ENCODE peak calls at places on chromosomes 5 and 9, in nine cellular contexts. One of them, this sample, is unnamed.

GRCh38 chr9:124392855-124393460 is 22.3 kb downstream of the PSMB7 start:
- DNase-seq in mucosa of descending colon: no peak
- DNase-seq in colonic mucosa: no peak
- DNase-seq in GM23338: peak; percentile 74
- DNase-seq in thoracic aorta: no peak
- DNase-seq in heart left ventricle: no peak
- DNase-seq in lower lobe of right lung: no peak
- DNase-seq in cardiac muscle cell: peak; percentile 42
- DNase-seq in GM23248: peak; percentile 96
- DNase-seq in this sample: no peak

GRCh38 chr5:674630-675011 is 18.5 kb downstream of the TPPP start:
- DNase-seq in heart left ventricle: no peak
- DNase-seq in GM23338: no peak
- DNase-seq in mucosa of descending colon: no peak
- DNase-seq in colonic mucosa: peak; percentile 16
- DNase-seq in thoracic aorta: no peak
- DNase-seq in lower lobe of right lung: no peak
- DNase-seq in cardiac muscle cell: no peak
- DNase-seq in GM23248: peak; percentile 25
- DNase-seq in this sample: peak; percentile 45

GRCh38 chr5:141507387-141508091 is 18.7 kb downstream of the PCDHGC5 start:
- DNase-seq in mucosa of descending colon: peak; percentile 61
- DNase-seq in heart left ventricle: peak; percentile 75
- DNase-seq in colonic mucosa: no peak
- DNase-seq in thoracic aorta: no peak
- DNase-seq in GM23248: peak; percentile 91
- DNase-seq in GM23338: no peak
- DNase-seq in cardiac muscle cell: peak; percentile 37
- DNase-seq in lower lobe of right lung: no peak
- DNase-seq in this sample: no peak

GRCh38 chr5:168851902-168852321 is 272.7 kb upstream of the PANK3 start:
- DNase-seq in GM23338: no peak
- DNase-seq in thoracic aorta: no peak
- DNase-seq in heart left ventricle: no peak
- DNase-seq in GM23248: no peak
- DNase-seq in colonic mucosa: no peak
- DNase-seq in cardiac muscle cell: no peak
- DNase-seq in lower lobe of right lung: no peak
- DNase-seq in mucosa of descending colon: no peak
- DNase-seq in this sample: no peak

GRCh38 chr9:106921341-106921899 is 58.5 kb downstream of the ZNF462 start:
- DNase-seq in cardiac muscle cell: peak; percentile 92
- DNase-seq in heart left ventricle: no peak
- DNase-seq in thoracic aorta: no peak
- DNase-seq in mucosa of descending colon: no peak
- DNase-seq in lower lobe of right lung: no peak
- DNase-seq in GM23248: peak; percentile 59
- DNase-seq in GM23338: peak; percentile 21
- DNase-seq in colonic mucosa: peak; percentile 47
- DNase-seq in this sample: no peak

GRCh38 chr5:60196382-60197113 is 303.0 kb upstream of the PDE4D start:
- DNase-seq in heart left ventricle: no peak
- DNase-seq in colonic mucosa: no peak
- DNase-seq in GM23248: peak; percentile 90
- DNase-seq in mucosa of descending colon: no peak
- DNase-seq in thoracic aorta: no peak
- DNase-seq in cardiac muscle cell: no peak
- DNase-seq in lower lobe of right lung: no peak
- DNase-seq in GM23338: no peak
- DNase-seq in this sample: no peak

GRCh38 chr5:57494104-57495098 is 11.8 kb upstream of the ACTBL2 start:
- DNase-seq in lower lobe of right lung: peak; percentile 74
- DNase-seq in colonic mucosa: peak; percentile 40
- DNase-seq in heart left ventricle: peak; percentile 69
- DNase-seq in mucosa of descending colon: no peak
- DNase-seq in cardiac muscle cell: peak; percentile 32
- DNase-seq in thoracic aorta: peak; percentile 46
- DNase-seq in GM23248: peak; percentile 98
- DNase-seq in GM23338: no peak
- DNase-seq in this sample: no peak

GRCh38 chr9:108297025-108297424 is 558.8 kb downstream of the ACTL7B start:
- DNase-seq in thoracic aorta: no peak
- DNase-seq in cardiac muscle cell: no peak
- DNase-seq in colonic mucosa: no peak
- DNase-seq in lower lobe of right lung: peak; percentile 55
- DNase-seq in GM23338: no peak
- DNase-seq in mucosa of descending colon: no peak
- DNase-seq in GM23248: peak; percentile 92
- DNase-seq in heart left ventricle: no peak
- DNase-seq in this sample: peak; percentile 43

DNA sequence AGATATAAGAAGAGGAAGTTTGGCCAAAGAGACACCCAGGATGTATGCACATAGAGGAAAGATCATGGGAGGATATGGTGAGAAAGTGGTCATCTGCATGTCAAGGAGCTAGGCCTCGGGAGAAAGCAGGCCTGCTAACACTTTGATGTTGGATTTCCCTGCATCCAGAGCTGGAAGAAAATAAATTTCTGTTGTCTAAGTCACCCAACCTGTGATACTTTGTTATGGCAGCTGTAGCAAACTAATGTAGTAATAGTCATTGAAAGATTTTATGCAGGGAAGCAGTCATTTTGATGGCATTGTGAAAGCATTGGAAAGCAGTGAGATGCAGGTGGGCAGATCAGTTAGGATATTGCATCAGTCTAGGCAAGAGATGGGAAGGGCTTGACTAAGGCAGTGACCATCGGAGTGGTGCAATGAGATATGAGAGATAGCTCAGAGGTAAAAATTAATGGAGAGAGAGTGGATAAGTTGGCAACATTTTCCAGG is 24.5 kb upstream of the FOCAD start:
- DNase-seq in GM23248: no peak
- DNase-seq in cardiac muscle cell: no peak
- DNase-seq in heart left ventricle: no peak
- DNase-seq in mucosa of descending colon: no peak
- DNase-seq in GM23338: no peak
- DNase-seq in thoracic aorta: no peak
- DNase-seq in colonic mucosa: no peak
- DNase-seq in lower lobe of right lung: no peak
- DNase-seq in this sample: no peak
- H3K4me3 ChIP-seq in GM23248: peak overlapping the region; percentile 99
- H3K4me3 ChIP-seq in cardiac muscle cell: peak overlapping the region; percentile 52
- H3K4me3 ChIP-seq in heart left ventricle: no peak overlapping the region
- H3K4me3 ChIP-seq in mucosa of descending colon: no peak overlapping the region
- H3K4me3 ChIP-seq in GM23338: peak overlapping the region; percentile 85
- H3K4me3 ChIP-seq in thoracic aorta: no peak overlapping the region
- H3K4me3 ChIP-seq in colonic mucosa: no peak overlapping the region
- H3K4me3 ChIP-seq in lower lobe of right lung: peak overlapping the region; percentile 61
- H3K4me3 ChIP-seq in this sample: peak overlapping the region; percentile 52

GRCh38 chr5:116506448-116506847 is 68.2 kb downstream of the SEMA6A start:
- DNase-seq in mucosa of descending colon: no peak
- DNase-seq in colonic mucosa: no peak
- DNase-seq in cardiac muscle cell: no peak
- DNase-seq in GM23338: no peak
- DNase-seq in lower lobe of right lung: no peak
- DNase-seq in GM23248: no peak
- DNase-seq in thoracic aorta: no peak
- DNase-seq in heart left ventricle: no peak
- DNase-seq in this sample: no peak

GRCh38 chr5:116507051-116507537 is 67.5 kb downstream of the SEMA6A start:
- DNase-seq in thoracic aorta: no peak
- DNase-seq in cardiac muscle cell: no peak
- DNase-seq in lower lobe of right lung: no peak
- DNase-seq in GM23248: peak; percentile 47
- DNase-seq in mucosa of descending colon: no peak
- DNase-seq in heart left ventricle: no peak
- DNase-seq in colonic mucosa: no peak
- DNase-seq in GM23338: no peak
- DNase-seq in this sample: no peak

GRCh38 chr5:116509483-116510244 is 65.0 kb downstream of the SEMA6A start:
- DNase-seq in thoracic aorta: no peak
- DNase-seq in colonic mucosa: no peak
- DNase-seq in GM23248: no peak
- DNase-seq in mucosa of descending colon: no peak
- DNase-seq in lower lobe of right lung: no peak
- DNase-seq in cardiac muscle cell: no peak
- DNase-seq in GM23338: peak; percentile 59
- DNase-seq in heart left ventricle: no peak
- DNase-seq in this sample: no peak

GRCh38 chr5:116508835-116509234 is 65.8 kb downstream of the SEMA6A start:
- DNase-seq in heart left ventricle: no peak
- DNase-seq in thoracic aorta: no peak
- DNase-seq in lower lobe of right lung: no peak
- DNase-seq in colonic mucosa: no peak
- DNase-seq in mucosa of descending colon: no peak
- DNase-seq in GM23338: no peak
- DNase-seq in GM23248: no peak
- DNase-seq in cardiac muscle cell: no peak
- DNase-seq in this sample: no peak

DNA sequence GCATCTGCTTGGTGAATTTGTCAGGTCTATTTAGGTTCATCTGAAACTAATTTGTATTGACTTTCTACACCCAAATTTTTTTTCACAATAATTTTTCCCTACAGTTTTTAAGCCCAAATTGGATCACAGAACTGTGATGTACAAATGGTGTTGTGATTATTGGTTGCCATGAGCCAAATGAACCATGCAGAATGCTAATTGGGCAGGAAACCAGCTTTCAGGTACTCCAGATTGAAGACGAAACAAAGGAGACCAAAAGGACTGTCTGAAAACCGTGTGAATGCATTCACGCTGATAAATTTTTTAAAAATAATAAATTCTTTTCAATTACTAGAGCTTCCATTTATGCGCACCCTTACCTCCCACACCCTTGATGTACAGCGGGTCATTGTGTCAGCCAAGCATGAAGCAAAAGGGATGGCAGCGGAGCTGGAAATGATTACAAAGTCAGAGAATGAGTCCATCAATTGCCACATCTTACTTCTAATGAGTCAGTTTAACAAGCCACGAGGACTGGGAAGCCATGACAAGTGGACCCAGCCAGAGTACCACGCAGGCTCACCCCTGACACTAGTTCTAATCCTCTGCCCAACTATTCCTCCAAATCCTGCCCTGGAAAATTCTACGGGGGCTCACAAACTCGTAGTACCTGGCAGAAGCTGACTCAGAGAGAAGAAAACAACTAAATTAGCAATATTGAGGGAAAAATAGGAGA is 66.5 kb downstream of the SEMA6A start:
- DNase-seq in colonic mucosa: no peak
- DNase-seq in GM23248: peak; percentile 45
- DNase-seq in heart left ventricle: no peak
- DNase-seq in mucosa of descending colon: no peak
- DNase-seq in GM23338: no peak
- DNase-seq in thoracic aorta: no peak
- DNase-seq in lower lobe of right lung: no peak
- DNase-seq in cardiac muscle cell: no peak
- DNase-seq in this sample: no peak
- H3K4me1 ChIP-seq in colonic mucosa: no peaks in the 10 kb centered on the region
- H3K4me1 ChIP-seq in GM23248: no peaks in the 10 kb centered on the region
- H3K4me1 ChIP-seq in heart left ventricle: no peaks in the 10 kb centered on the region
- H3K4me1 ChIP-seq in mucosa of descending colon: peaks cover 3% of the 10 kb centered on the region
- H3K4me1 ChIP-seq in GM23338: peaks cover 98% of the 10 kb centered on the region
- H3K4me1 ChIP-seq in thoracic aorta: peaks cover 10% of the 10 kb centered on the region
- H3K4me1 ChIP-seq in lower lobe of right lung: peaks cover 15% of the 10 kb centered on the region
- H3K4me1 ChIP-seq in cardiac muscle cell: peaks cover 31% of the 10 kb centered on the region
- H3K4me1 ChIP-seq in this sample: no peaks in the 10 kb centered on the region

GRCh38 chr9:132381966-132382541 is 24.6 kb downstream of the TTF1 start:
- DNase-seq in mucosa of descending colon: no peak
- DNase-seq in lower lobe of right lung: no peak
- DNase-seq in heart left ventricle: no peak
- DNase-seq in colonic mucosa: no peak
- DNase-seq in cardiac muscle cell: no peak
- DNase-seq in thoracic aorta: no peak
- DNase-seq in GM23248: no peak
- DNase-seq in GM23338: no peak
- DNase-seq in this sample: no peak

GRCh38 chr9:132383462-132383883 is 23.2 kb downstream of the TTF1 start:
- DNase-seq in GM23338: no peak
- DNase-seq in heart left ventricle: no peak
- DNase-seq in GM23248: no peak
- DNase-seq in colonic mucosa: no peak
- DNase-seq in lower lobe of right lung: no peak
- DNase-seq in thoracic aorta: no peak
- DNase-seq in mucosa of descending colon: no peak
- DNase-seq in cardiac muscle cell: no peak
- DNase-seq in this sample: no peak

DNA sequence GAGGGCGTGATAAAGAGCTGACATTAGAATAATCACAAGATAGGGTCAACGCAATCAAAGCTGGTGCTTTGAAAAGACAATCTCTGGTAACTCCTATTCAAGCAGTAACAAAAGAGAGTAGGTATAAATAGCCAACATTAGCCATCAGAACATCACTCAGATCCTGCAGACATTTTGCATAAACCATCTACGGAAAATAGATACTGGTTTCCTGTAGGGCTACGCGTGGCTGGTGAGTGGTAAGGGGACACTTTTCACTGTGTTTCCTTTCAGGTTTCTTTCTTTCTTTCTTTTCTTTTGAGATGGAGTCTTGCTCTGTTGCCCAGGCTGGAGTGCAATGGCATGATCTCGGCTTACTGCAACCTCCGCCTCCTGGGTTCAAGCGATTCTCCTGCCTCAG is 22.3 kb downstream of the TTF1 start:
- DNase-seq in cardiac muscle cell: no peak
- DNase-seq in mucosa of descending colon: no peak
- DNase-seq in lower lobe of right lung: no peak
- DNase-seq in colonic mucosa: no peak
- DNase-seq in GM23338: no peak
- DNase-seq in heart left ventricle: no peak
- DNase-seq in thoracic aorta: no peak
- DNase-seq in GM23248: no peak
- DNase-seq in this sample: no peak
- H3K36me3 ChIP-seq in cardiac muscle cell: peaks cover 44% of the 10 kb centered on the region
- H3K36me3 ChIP-seq in mucosa of descending colon: peaks cover 8% of the 10 kb centered on the region
- H3K36me3 ChIP-seq in lower lobe of right lung: peaks cover 88% of the 10 kb centered on the region
- H3K36me3 ChIP-seq in colonic mucosa: peaks cover 9% of the 10 kb centered on the region
- H3K36me3 ChIP-seq in GM23338: peaks cover 24% of the 10 kb centered on the region
- H3K36me3 ChIP-seq in heart left ventricle: peaks cover 99% of the 10 kb centered on the region
- H3K36me3 ChIP-seq in thoracic aorta: peaks cover 14% of the 10 kb centered on the region
- H3K36me3 ChIP-seq in GM23248: peaks cover 30% of the 10 kb centered on the region
- H3K36me3 ChIP-seq in this sample: peaks cover 8% of the 10 kb centered on the region

GRCh38 chr9:135888126-135888765 is 19.1 kb downstream of the CAMSAP1 start:
- DNase-seq in GM23338: no peak
- DNase-seq in GM23248: no peak
- DNase-seq in heart left ventricle: no peak
- DNase-seq in colonic mucosa: no peak
- DNase-seq in lower lobe of right lung: no peak
- DNase-seq in cardiac muscle cell: no peak
- DNase-seq in mucosa of descending colon: no peak
- DNase-seq in thoracic aorta: no peak
- DNase-seq in this sample: no peak
- H3K4me3 ChIP-seq in GM23338: no peak overlapping the region
- H3K4me3 ChIP-seq in GM23248: no peak overlapping the region
- H3K4me3 ChIP-seq in heart left ventricle: no peak overlapping the region
- H3K4me3 ChIP-seq in colonic mucosa: no peak overlapping the region
- H3K4me3 ChIP-seq in lower lobe of right lung: no peak overlapping the region
- H3K4me3 ChIP-seq in cardiac muscle cell: no peak overlapping the region
- H3K4me3 ChIP-seq in mucosa of descending colon: no peak overlapping the region
- H3K4me3 ChIP-seq in thoracic aorta: no peak overlapping the region
- H3K4me3 ChIP-seq in this sample: no peak overlapping the region